ENCODE peak calls at places on chromosomes 11 and 22, in five cellular contexts. I, G, M, B and A are unnamed samples.

GRCh38 chr11:120329556-120329955 is 4.5 kb downstream of the TLCD5 start:
- DNase-seq in I (no peak), G (no peak), M (no peak), B (no peak), A (no peak)

GRCh38 chr22:32904044-32904443 is 102.5 kb downstream of the TIMP3 start:
- DNase-seq in I (peak), G (peak), M (no peak), B (no peak), A (no peak)

GRCh38 chr11:134511255-134511654 is 99.2 kb upstream of the B3GAT1 start:
- DNase-seq in I (no peak), G (no peak), M (no peak), B (no peak), A (no peak)

GRCh38 chr11:36093548-36093947 is 149.7 kb downstream of the LDLRAD3 start:
- DNase-seq in I (no peak), G (no peak), M (no peak), B (no peak), A (no peak)

GRCh38 chr22:43427296-43428004 is 15.6 kb downstream of the MPPED1 start:
- DNase-seq in I (no peak), G (no peak), M (no peak), B (no peak), A (no peak)

GRCh38 chr11:120284272-120284671 is 40.8 kb upstream of the TLCD5 start:
- DNase-seq in I (no peak), G (no peak), M (no peak), B (no peak), A (no peak)

GRCh38 chr11:70727899-70728620 is 329.7 kb downstream of the CTTN start:
- DNase-seq in I (peak), G (peak), M (no peak), B (no peak), A (no peak)

GRCh38 chr22:42273855-42274451 is 3.5 kb upstream of the TCF20 start:
- DNase-seq in I (no peak), G (no peak), M (no peak), B (no peak), A (no peak)

GRCh38 chr11:134504146-134504905 is 92.3 kb upstream of the B3GAT1 start:
- DNase-seq in I (no peak), G (no peak), M (no peak), B (no peak), A (no peak)

GRCh38 chr11:121444508-121444907 is 7.6 kb upstream of the SORL1 start:
- DNase-seq in I (no peak), G (no peak), M (no peak), B (no peak), A (no peak)